ENCODE peak calls at places on chromosomes 3 and 15, in five cellular contexts. One of them, this sample, is unnamed.

GRCh38 chr3:80767599-80767998 is 993.8 kb downstream of the GBE1 start:
- DNase-seq in Peyer's patch: no peak
- DNase-seq in anterior cingulate cortex: no peak
- DNase-seq in aorta: no peak
- DNase-seq in CD4-positive, alpha-beta T cell: no peak
- DNase-seq in this sample: no peak

GRCh38 chr3:87228316-87228715 is 1.2 kb downstream of the CHMP2B start:
- DNase-seq in CD4-positive, alpha-beta T cell: no peak
- DNase-seq in Peyer's patch: no peak
- DNase-seq in aorta: no peak
- DNase-seq in anterior cingulate cortex: no peak
- DNase-seq in this sample: no peak

GRCh38 chr3:197257711-197258110 is 40.7 kb downstream of the DLG1 start:
- DNase-seq in anterior cingulate cortex: no peak
- DNase-seq in aorta: no peak
- DNase-seq in CD4-positive, alpha-beta T cell: no peak
- DNase-seq in Peyer's patch: no peak
- DNase-seq in this sample: no peak

GRCh38 chr3:186461141-186461540 is 83.0 kb downstream of the CRYGS start:
- DNase-seq in CD4-positive, alpha-beta T cell: no peak
- DNase-seq in aorta: no peak
- DNase-seq in anterior cingulate cortex: no peak
- DNase-seq in Peyer's patch: no peak
- DNase-seq in this sample: no peak

GRCh38 chr3:194944526-194944925 is 258.8 kb downstream of the FAM43A start:
- DNase-seq in CD4-positive, alpha-beta T cell: no peak
- DNase-seq in Peyer's patch: no peak
- DNase-seq in aorta: no peak
- DNase-seq in anterior cingulate cortex: no peak
- DNase-seq in this sample: no peak

GRCh38 chr15:62110000-62110851 is 43.4 kb downstream of the C2CD4A start:
- DNase-seq in CD4-positive, alpha-beta T cell: no peak
- DNase-seq in aorta: no peak
- DNase-seq in anterior cingulate cortex: no peak
- DNase-seq in Peyer's patch: no peak
- DNase-seq in this sample: peak; percentile 25

GRCh38 chr3:124456506-124456905 is 273.7 kb upstream of the UMPS start:
- DNase-seq in anterior cingulate cortex: no peak
- DNase-seq in Peyer's patch: no peak
- DNase-seq in aorta: no peak
- DNase-seq in CD4-positive, alpha-beta T cell: no peak
- DNase-seq in this sample: no peak

GRCh38 chr3:19146685-19147650 is 1.3 kb upstream of the KCNH8 start:
- DNase-seq in aorta: peak; percentile 62
- DNase-seq in Peyer's patch: peak; percentile 79
- DNase-seq in CD4-positive, alpha-beta T cell: peak; percentile 50
- DNase-seq in anterior cingulate cortex: peak; percentile 64
- DNase-seq in this sample: peak; percentile 60

GRCh38 chr3:181326637-181327223 is 337.2 kb upstream of the DNAJC19 start:
- DNase-seq in CD4-positive, alpha-beta T cell: no peak
- DNase-seq in aorta: no peak
- DNase-seq in anterior cingulate cortex: no peak
- DNase-seq in Peyer's patch: no peak
- DNase-seq in this sample: no peak

GRCh38 chr15:76502678-76503077 is 166.1 kb downstream of the ISL2 start:
- DNase-seq in CD4-positive, alpha-beta T cell: no peak
- DNase-seq in Peyer's patch: no peak
- DNase-seq in aorta: no peak
- DNase-seq in anterior cingulate cortex: no peak
- DNase-seq in this sample: no peak

GRCh38 chr3:192005989-192006388 is 545.0 kb downstream of the PYDC2 start:
- DNase-seq in CD4-positive, alpha-beta T cell: no peak
- DNase-seq in aorta: no peak
- DNase-seq in Peyer's patch: no peak
- DNase-seq in anterior cingulate cortex: no peak
- DNase-seq in this sample: no peak

GRCh38 chr3:73379465-73379864 is 245.3 kb downstream of the PDZRN3 start:
- DNase-seq in Peyer's patch: no peak
- DNase-seq in aorta: no peak
- DNase-seq in CD4-positive, alpha-beta T cell: no peak
- DNase-seq in anterior cingulate cortex: no peak
- DNase-seq in this sample: no peak

GRCh38 chr3:106126016-106126525 is 257.3 kb upstream of the CBLB start:
- DNase-seq in Peyer's patch: no peak
- DNase-seq in anterior cingulate cortex: no peak
- DNase-seq in CD4-positive, alpha-beta T cell: no peak
- DNase-seq in aorta: no peak
- DNase-seq in this sample: no peak

GRCh38 chr3:130263708-130264107 is 81.8 kb upstream of the COL6A5 start:
- DNase-seq in aorta: no peak
- DNase-seq in CD4-positive, alpha-beta T cell: no peak
- DNase-seq in anterior cingulate cortex: no peak
- DNase-seq in Peyer's patch: no peak
- DNase-seq in this sample: no peak

GRCh38 chr3:16365454-16366128 is 100.6 kb downstream of the OXNAD1 start:
- DNase-seq in Peyer's patch: peak; percentile 25
- DNase-seq in anterior cingulate cortex: no peak
- DNase-seq in aorta: no peak
- DNase-seq in CD4-positive, alpha-beta T cell: no peak
- DNase-seq in this sample: no peak

GRCh38 chr15:74179983-74180688 is 6.6 kb downstream of the ISLR start:
- DNase-seq in anterior cingulate cortex: no peak
- DNase-seq in Peyer's patch: no peak
- DNase-seq in CD4-positive, alpha-beta T cell: no peak
- DNase-seq in aorta: no peak
- DNase-seq in this sample: no peak

GRCh38 chr15:91946075-91946474 is 92.6 kb downstream of the SLCO3A1 start:
- DNase-seq in anterior cingulate cortex: no peak
- DNase-seq in aorta: no peak
- DNase-seq in Peyer's patch: no peak
- DNase-seq in CD4-positive, alpha-beta T cell: no peak
- DNase-seq in this sample: no peak

GRCh38 chr3:41716391-41716910 is 245.5 kb downstream of the ULK4 start:
- DNase-seq in aorta: no peak
- DNase-seq in CD4-positive, alpha-beta T cell: no peak
- DNase-seq in Peyer's patch: no peak
- DNase-seq in anterior cingulate cortex: no peak
- DNase-seq in this sample: no peak

GRCh38 chr3:172289583-172289982 is 158.7 kb downstream of the GHSR start:
- DNase-seq in CD4-positive, alpha-beta T cell: no peak
- DNase-seq in Peyer's patch: no peak
- DNase-seq in anterior cingulate cortex: no peak
- DNase-seq in aorta: peak; percentile 65
- DNase-seq in this sample: no peak

GRCh38 chr15:82538961-82539689 is 1.1 kb downstream of the RPS17 start:
- DNase-seq in anterior cingulate cortex: no peak
- DNase-seq in Peyer's patch: no peak
- DNase-seq in CD4-positive, alpha-beta T cell: no peak
- DNase-seq in aorta: no peak
- DNase-seq in this sample: no peak

GRCh38 chr3:196251918-196252317 is 35.6 kb downstream of the SLC51A start:
- DNase-seq in aorta: no peak
- DNase-seq in CD4-positive, alpha-beta T cell: no peak
- DNase-seq in anterior cingulate cortex: no peak
- DNase-seq in Peyer's patch: no peak
- DNase-seq in this sample: no peak

GRCh38 chr3:34237946-34238345 is 439.5 kb downstream of the PDCD6IP start:
- DNase-seq in Peyer's patch: no peak
- DNase-seq in anterior cingulate cortex: no peak
- DNase-seq in CD4-positive, alpha-beta T cell: no peak
- DNase-seq in aorta: no peak
- DNase-seq in this sample: no peak

GRCh38 chr3:106534206-106534605 is 665.4 kb upstream of the CBLB start:
- DNase-seq in aorta: no peak
- DNase-seq in anterior cingulate cortex: no peak
- DNase-seq in CD4-positive, alpha-beta T cell: peak; percentile 3
- DNase-seq in Peyer's patch: no peak
- DNase-seq in this sample: peak; percentile 76

GRCh38 chr15:99424978-99425665 is 140.7 kb upstream of the MEF2A start:
- DNase-seq in anterior cingulate cortex: no peak
- DNase-seq in Peyer's patch: no peak
- DNase-seq in CD4-positive, alpha-beta T cell: peak; percentile 30
- DNase-seq in aorta: peak; percentile 82
- DNase-seq in this sample: no peak

GRCh38 chr3:130700541-130700940 is 46.1 kb downstream of the PIK3R4 start:
- DNase-seq in anterior cingulate cortex: no peak
- DNase-seq in CD4-positive, alpha-beta T cell: no peak
- DNase-seq in Peyer's patch: no peak
- DNase-seq in aorta: no peak
- DNase-seq in this sample: no peak

GRCh38 chr15:36406366-36406765 is 173.1 kb upstream of the CDIN1 start:
- DNase-seq in CD4-positive, alpha-beta T cell: no peak
- DNase-seq in aorta: no peak
- DNase-seq in anterior cingulate cortex: no peak
- DNase-seq in Peyer's patch: no peak
- DNase-seq in this sample: no peak

GRCh38 chr3:141275973-141276372 is 44.3 kb downstream of the PXYLP1 start:
- DNase-seq in anterior cingulate cortex: no peak
- DNase-seq in CD4-positive, alpha-beta T cell: no peak
- DNase-seq in aorta: no peak
- DNase-seq in Peyer's patch: no peak
- DNase-seq in this sample: no peak

GRCh38 chr3:66378256-66378655 is 122.6 kb downstream of the LRIG1 start:
- DNase-seq in CD4-positive, alpha-beta T cell: peak; percentile 36
- DNase-seq in aorta: no peak
- DNase-seq in anterior cingulate cortex: no peak
- DNase-seq in Peyer's patch: peak; percentile 37
- DNase-seq in this sample: peak; percentile 15

GRCh38 chr15:42994546-42994945 is 74.0 kb upstream of the TTBK2 start:
- DNase-seq in anterior cingulate cortex: no peak
- DNase-seq in CD4-positive, alpha-beta T cell: no peak
- DNase-seq in Peyer's patch: no peak
- DNase-seq in aorta: no peak
- DNase-seq in this sample: no peak

GRCh38 chr3:79113821-79114220 is 654.0 kb downstream of the ROBO1 start:
- DNase-seq in Peyer's patch: no peak
- DNase-seq in CD4-positive, alpha-beta T cell: no peak
- DNase-seq in anterior cingulate cortex: no peak
- DNase-seq in aorta: no peak
- DNase-seq in this sample: no peak

GRCh38 chr3:134094491-134094890 is 64.8 kb upstream of the SLCO2A1 start:
- DNase-seq in aorta: no peak
- DNase-seq in Peyer's patch: no peak
- DNase-seq in CD4-positive, alpha-beta T cell: no peak
- DNase-seq in anterior cingulate cortex: no peak
- DNase-seq in this sample: no peak

This sample was measured in stimulated activated effector memory CD8-positive, alpha-beta T cell treated with anti-CD3 and anti-CD28 coated beads, Interleukin-12 subunit alpha, Interleukin-12 subunit beta, amount 100 ng/mL, for 72 hours.